ENCODE peak calls at places on chromosomes 6 and 20, in eight cellular contexts. L is stromal cell of bone marrow, X is mammary epithelial cell, F is AG08395, R is Calu3, B is spleen, J is GM03348, V is type B pancreatic cell. D is an unnamed sample.

GRCh38 chr20:35909176-35909575 is 45.1 kb downstream of the SCAND1 start:
- DNase-seq in J (no peak), X (no peak), F (no peak), R (no peak), B (no peak), V (no peak), L (no peak), D (no peak)

GRCh38 chr6:153568601-153569000 is 437.5 kb upstream of the RGS17 start:
- DNase-seq in X (no peak), R (no peak), F (no peak), J (no peak), B (no peak), L (peak), V (no peak), D (no peak)

GRCh38 chr20:7347409-7347808 is 579.9 kb downstream of the BMP2 start:
- DNase-seq in V (no peak), B (no peak), J (no peak), X (peak), R (no peak), F (no peak), L (no peak), D (no peak)

GRCh38 chr6:140602843-140603242 is 1228.4 kb upstream of the CITED2 start:
- DNase-seq in L (no peak), F (no peak), B (no peak), J (no peak), X (no peak), R (no peak), V (no peak), D (no peak)

GRCh38 chr20:22866757-22867425 is 168.2 kb upstream of the SSTR4 start:
- DNase-seq in B (no peak), R (no peak), F (no peak), L (no peak), X (no peak), J (no peak), V (no peak), D (no peak)

GRCh38 chr20:25042531-25043498 is 15.1 kb downstream of the ACSS1 start:
- DNase-seq in J (no peak), R (no peak), X (no peak), B (peak), V (no peak), F (no peak), L (no peak), D (no peak)

GRCh38 chr6:149176971-149177667 is 140.4 kb upstream of the TAB2 start:
- DNase-seq in B (no peak), J (no peak), R (peak), V (no peak), L (no peak), F (no peak), X (no peak), D (no peak)

GRCh38 chr6:167713088-167713475 is 113.6 kb upstream of the AFDN start:
- DNase-seq in R (no peak), V (no peak), F (no peak), X (no peak), J (no peak), B (peak), L (no peak), D (no peak)

GRCh38 chr6:37530294-37530693 is 30.6 kb upstream of the CCDC167 start:
- DNase-seq in R (no peak), L (no peak), X (no peak), V (no peak), B (no peak), F (no peak), J (peak), D (no peak)

GRCh38 chr20:18380908-18381529 is 85.8 kb downstream of the DZANK1 start:
- DNase-seq in R (no peak), V (no peak), B (no peak), J (no peak), X (no peak), F (no peak), L (no peak), D (no peak)

GRCh38 chr6:474454-475185 is 83.1 kb downstream of the IRF4 start:
- DNase-seq in J (no peak), R (no peak), X (no peak), F (no peak), V (no peak), B (peak), L (no peak), D (no peak)

GRCh38 chr6:97594834-97595233 is 311.8 kb upstream of the MMS22L start:
- DNase-seq in J (peak), L (peak), V (no peak), B (no peak), X (no peak), F (peak), R (no peak), D (no peak)

GRCh38 chr20:17806739-17807441 is 107.1 kb downstream of the BANF2 start:
- DNase-seq in X (no peak), R (no peak), F (peak), V (no peak), L (peak), B (no peak), J (peak), D (peak)

GRCh38 chr20:4962257-4962855 is 39.0 kb downstream of the SLC23A2 start:
- DNase-seq in J (no peak), R (no peak), X (no peak), V (no peak), B (peak), L (no peak), F (no peak), D (no peak)

D was measured in AG09309.